ENCODE peak calls at places on chromosome 17, in five cellular contexts. O, W, E, D and P are unnamed samples.

GRCh38 chr17:41226051-41226450 is 397 bp upstream of the KRTAP9-2 start:
- DNase-seq in O (no peak), W (no peak), E (no peak), D (no peak), P (no peak)

GRCh38 chr17:76554131-76554530 is 14.3 kb downstream of the PRCD start:
- DNase-seq in O (no peak), W (no peak), E (no peak), D (no peak), P (no peak)

GRCh38 chr17:19347323-19348080 is 15.0 kb downstream of the B9D1 start:
- DNase-seq in O (no peak), W (no peak), E (no peak), D (no peak), P (no peak)

GRCh38 chr17:16269658-16270057 is 52.6 kb downstream of the PIGL start:
- DNase-seq in O (no peak), W (peak; percentile 59), E (no peak), D (peak; percentile 24), P (no peak)

GRCh38 chr17:42414782-42415409 is 8.2 kb downstream of the CAVIN1 start:
- DNase-seq in O (no peak), W (no peak), E (no peak), D (no peak), P (peak; percentile 60)

GRCh38 chr17:73584987-73585386 is 59.3 kb downstream of the SDK2 start:
- DNase-seq in O (no peak), W (no peak), E (no peak), D (no peak), P (no peak)

GRCh38 chr17:39939588-39940419 is 12.3 kb downstream of the LRRC3C start:
- DNase-seq in O (peak; percentile 68), W (peak; percentile 89), E (peak; percentile 58), D (peak; percentile 59), P (peak; percentile 66)

GRCh38 chr17:33014751-33015150 is 23.1 kb downstream of the SPACA3 start:
- DNase-seq in O (peak; percentile 45), W (no peak), E (no peak), D (no peak), P (no peak)

GRCh38 chr17:37527249-37527851 is 37.7 kb downstream of the DUSP14 start:
- DNase-seq in O (peak; percentile 72), W (peak; percentile 66), E (peak; percentile 68), D (no peak), P (peak; percentile 53)

GRCh38 chr17:77560841-77561240 is 397.7 kb upstream of the TNRC6C start:
- DNase-seq in O (no peak), W (no peak), E (no peak), D (no peak), P (no peak)

GRCh38 chr17:73430848-73431247 is 119.0 kb upstream of the CDC42EP4 start:
- DNase-seq in O (no peak), W (no peak), E (no peak), D (no peak), P (no peak)

GRCh38 chr17:79192503-79193500 is 118.2 kb downstream of the ENGASE start:
- DNase-seq in O (peak; percentile 80), W (peak; percentile 7), E (peak; percentile 93), D (no peak), P (peak; percentile 74)

GRCh38 chr17:17022011-17022800 is 20.1 kb upstream of the MPRIP start:
- DNase-seq in O (no peak), W (no peak), E (no peak), D (no peak), P (no peak)

GRCh38 chr17:70168044-70168978 is 1.0 kb upstream of the KCNJ2 start:
- DNase-seq in O (peak; percentile 81), W (peak; percentile 70), E (peak; percentile 79), D (peak; percentile 21), P (peak; percentile 52)

GRCh38 chr17:62663304-62663703 is 35.8 kb downstream of the MRC2 start:
- DNase-seq in O (no peak), W (no peak), E (no peak), D (no peak), P (no peak)

GRCh38 chr17:57939797-57940196 is 15.4 kb downstream of the CUEDC1 start:
- DNase-seq in O (no peak), W (no peak), E (no peak), D (no peak), P (peak; percentile 70)

GRCh38 chr17:31279401-31279800 is 17.6 kb downstream of the OMG start:
- DNase-seq in O (no peak), W (no peak), E (no peak), D (no peak), P (no peak)

GRCh38 chr17:36608794-36609497 is 7.6 kb downstream of the MRM1 start:
- DNase-seq in O (peak; percentile 66), W (peak; percentile 65), E (peak; percentile 69), D (no peak), P (no peak)

GRCh38 chr17:59381716-59382570 is 50.5 kb downstream of the YPEL2 start:
- DNase-seq in O (no peak), W (peak; percentile 59), E (no peak), D (no peak), P (no peak)

GRCh38 chr17:58525239-58525638 is 10.8 kb upstream of the MTMR4 start:
- DNase-seq in O (peak; percentile 45), W (peak; percentile 92), E (no peak), D (peak; percentile 63), P (no peak)

GRCh38 chr17:66747561-66748275 is 87.2 kb upstream of the CACNG5 start:
- DNase-seq in O (no peak), W (peak; percentile 63), E (no peak), D (peak; percentile 51), P (no peak)

GRCh38 chr17:31534223-31534888 is 142.9 kb downstream of the RAB11FIP4 start:
- DNase-seq in O (no peak), W (peak; percentile 12), E (no peak), D (no peak), P (no peak)

GRCh38 chr17:339193-340061 is 13.2 kb downstream of the RPH3AL start:
- DNase-seq in O (no peak), W (no peak), E (no peak), D (no peak), P (no peak)

GRCh38 chr17:78798695-78799559 is 16.9 kb upstream of the CYTH1 start:
- DNase-seq in O (peak; percentile 40), W (peak; percentile 26), E (peak; percentile 43), D (no peak), P (peak; percentile 69)

GRCh38 chr17:3590231-3590630 is 19.0 kb downstream of the TRPV1 start:
- DNase-seq in O (no peak), W (no peak), E (no peak), D (no peak), P (no peak)

GRCh38 chr17:35726609-35727460 is 4.6 kb upstream of the RASL10B start:
- DNase-seq in O (peak; percentile 86), W (peak; percentile 94), E (no peak), D (peak; percentile 91), P (no peak)

GRCh38 chr17:80270836-80271235 is 10.2 kb downstream of the RNF213 start:
- DNase-seq in O (no peak), W (no peak), E (peak; percentile 84), D (no peak), P (no peak)

GRCh38 chr17:65504141-65504540 is 57.3 kb downstream of the AXIN2 start:
- DNase-seq in O (no peak), W (no peak), E (no peak), D (no peak), P (no peak)

GRCh38 chr17:4573682-4574081 is 10.6 kb upstream of the SMTNL2 start:
- DNase-seq in O (no peak), W (no peak), E (no peak), D (no peak), P (peak; percentile 71)

GRCh38 chr17:80633197-80633596 is 88.6 kb downstream of the RPTOR start:
- DNase-seq in O (no peak), W (no peak), E (peak; percentile 36), D (no peak), P (no peak)

GRCh38 chr17:55161935-55162555 is 102.7 kb upstream of the HLF start:
- DNase-seq in O (no peak), W (peak; percentile 76), E (no peak), D (peak; percentile 71), P (no peak)

GRCh38 chr17:30235386-30236296 is at the start of gene SLC6A4:
- DNase-seq in O (peak; percentile 44), W (no peak), E (peak; percentile 72), D (no peak), P (peak; percentile 62)

GRCh38 chr17:47725446-47726109 is 7.5 kb upstream of the TBX21 start:
- DNase-seq in O (no peak), W (no peak), E (no peak), D (no peak), P (no peak)

GRCh38 chr17:50107790-50108414 is 12.8 kb downstream of the PDK2 start:
- DNase-seq in O (no peak), W (peak; percentile 28), E (no peak), D (no peak), P (no peak)

GRCh38 chr17:9900019-9900594 is 5.0 kb downstream of the RCVRN start:
- DNase-seq in O (no peak), W (peak; percentile 80), E (no peak), D (no peak), P (no peak)
- TF ChIP-seq CTCF in O (no peak), W (peak; percentile 48), E (no peak), D (no peak), P (no peak)

GRCh38 chr17:53150101-53150698 is 672.5 kb upstream of the KIF2B start:
- DNase-seq in O (peak; percentile 43), W (no peak), E (peak; percentile 28), D (no peak), P (no peak)
- TF ChIP-seq CTCF in O (peak; percentile 55), W (no peak), E (peak; percentile 53), D (no peak), P (no peak)

GRCh38 chr17:45021607-45022287 is 29.7 kb downstream of the DCAKD start:
- DNase-seq in O (peak; percentile 89), W (peak; percentile 51), E (peak; percentile 87), D (no peak), P (peak; percentile 93)

GRCh38 chr17:45020354-45021138 is 30.9 kb downstream of the DCAKD start:
- DNase-seq in O (no peak), W (peak; percentile 30), E (peak; percentile 81), D (no peak), P (no peak)

GRCh38 chr17:45018514-45019176 is 32.8 kb downstream of the DCAKD start:
- DNase-seq in O (peak; percentile 36), W (peak; percentile 25), E (peak; percentile 31), D (no peak), P (peak; percentile 61)

GRCh38 chr17:45016823-45017222 is 34.6 kb downstream of the DCAKD start:
- DNase-seq in O (no peak), W (peak; percentile 19), E (peak; percentile 41), D (no peak), P (no peak)

GRCh38 chr17:45019177-45019711 is 32.2 kb downstream of the DCAKD start:
- DNase-seq in O (peak; percentile 81), W (peak; percentile 48), E (peak; percentile 53), D (no peak), P (peak; percentile 80)
- TF ChIP-seq CTCF in O (peak; percentile 51), W (no peak), E (peak; percentile 41), D (peak; percentile 8), P (peak; percentile 54)

GRCh38 chr17:7499161-7499560 is 15.0 kb downstream of the POLR2A start:
- DNase-seq in O (no peak), W (no peak), E (no peak), D (no peak), P (no peak)

GRCh38 chr17:7503521-7503920 is 19.4 kb downstream of the POLR2A start:
- DNase-seq in O (no peak), W (no peak), E (no peak), D (no peak), P (no peak)

GRCh38 chr17:7502171-7502847 is 18.1 kb downstream of the POLR2A start:
- DNase-seq in O (no peak), W (no peak), E (no peak), D (no peak), P (no peak)

GRCh38 chr17:7501729-7502128 is 17.6 kb downstream of the POLR2A start:
- DNase-seq in O (no peak), W (no peak), E (no peak), D (no peak), P (no peak)

GRCh38 chr17:7502987-7503386 is 18.8 kb downstream of the POLR2A start:
- DNase-seq in O (no peak), W (no peak), E (peak; percentile 48), D (no peak), P (no peak)
- TF ChIP-seq CTCF in O (peak; percentile 13), W (no peak), E (peak; percentile 49), D (peak; percentile 22), P (peak; percentile 9)